ENCODE peak calls at places on chromosomes 7 and 10, in seven cellular contexts. F is activated T-helper 1 cell treated with anti-CD3 and anti-CD28 coated beads, Interleukin-2, amount 50 U/mL, for 16 hours; E is C1 segment of cervical spinal cord; L is posterior cingulate gyrus; U is Calu3; H is stimulated activated naive CD8-positive, alpha-beta T cell treated with anti-CD3 and anti-CD28 coated beads, Interleukin-15, amount 100 ng/mL, for 72 hours; W is stimulated activated CD8-positive, alpha-beta memory T cell treated with anti-CD3 and anti-CD28 coated beads, Interleukin-15, amount 100 ng/mL, for 24 hours. G is an unnamed sample.

GRCh38 chr10:8305871-8306652 is 251.6 kb downstream of the GATA3 start:
- DNase-seq in F (no peak), E (no peak), L (no peak), U (no peak), H (no peak), W (no peak), G (no peak)

GRCh38 chr7:73999664-74000420 is 28.1 kb upstream of the ELN start:
- DNase-seq in F (no peak), E (no peak), L (peak), U (no peak), H (no peak), W (no peak), G (peak)

GRCh38 chr7:117192108-117192507 is 130.8 kb downstream of the WNT2 start:
- DNase-seq in F (no peak), E (no peak), L (no peak), U (no peak), H (no peak), W (no peak), G (no peak)

GRCh38 chr10:71878327-71879034 is 27.4 kb upstream of the PSAP start:
- DNase-seq in F (no peak), E (no peak), L (no peak), U (no peak), H (peak), W (no peak), G (no peak)

GRCh38 chr10:112793197-112793921 is 156.7 kb upstream of the TCF7L2 start:
- DNase-seq in F (no peak), E (no peak), L (no peak), U (no peak), H (no peak), W (no peak), G (no peak)

GRCh38 chr7:133934974-133935330 is 192.2 kb upstream of the LRGUK start:
- DNase-seq in F (no peak), E (no peak), L (no peak), U (no peak), H (no peak), W (no peak), G (no peak)

GRCh38 chr10:73648975-73649829 is 6.6 kb downstream of the SYNPO2L start:
- DNase-seq in F (no peak), E (no peak), L (no peak), U (no peak), H (no peak), W (no peak), G (no peak)

GRCh38 chr7:131769241-131769640 is 212.8 kb upstream of the PODXL start:
- DNase-seq in F (no peak), E (no peak), L (no peak), U (no peak), H (no peak), W (no peak), G (no peak)

GRCh38 chr7:55973747-55974250 is 9.4 kb downstream of the NIPSNAP2 start:
- DNase-seq in F (no peak), E (no peak), L (no peak), U (no peak), H (no peak), W (no peak), G (no peak)

GRCh38 chr7:36764929-36765328 is 40.6 kb upstream of the AOAH start:
- DNase-seq in F (no peak), E (no peak), L (no peak), U (no peak), H (no peak), W (no peak), G (no peak)

GRCh38 chr7:151276651-151277590 is 28.4 kb upstream of the SMARCD3 start:
- DNase-seq in F (peak), E (no peak), L (peak), U (peak), H (peak), W (peak), G (peak)

GRCh38 chr10:93060887-93061593 is 442 bp downstream of the CYP26C1 start:
- DNase-seq in F (no peak), E (no peak), L (peak), U (no peak), H (no peak), W (no peak), G (peak)

GRCh38 chr10:21888959-21889358 is 114.6 kb downstream of the DNAJC1 start:
- DNase-seq in F (no peak), E (no peak), L (no peak), U (no peak), H (no peak), W (no peak), G (no peak)

GRCh38 chr10:100993986-100994708 is 5.5 kb upstream of the LZTS2 start:
- DNase-seq in F (no peak), E (no peak), L (no peak), U (no peak), H (no peak), W (no peak), G (no peak)

GRCh38 chr10:133474027-133474426 is 20.3 kb downstream of the SCART1 start:
- DNase-seq in F (no peak), E (no peak), L (no peak), U (no peak), H (no peak), W (no peak), G (no peak)

GRCh38 chr7:124457841-124458240 is 307.8 kb downstream of the GPR37 start:
- DNase-seq in F (no peak), E (no peak), L (no peak), U (no peak), H (no peak), W (no peak), G (no peak)

GRCh38 chr10:81071087-81071796 is 533.5 kb downstream of the SH2D4B start:
- DNase-seq in F (no peak), E (no peak), L (no peak), U (no peak), H (no peak), W (no peak), G (no peak)

GRCh38 chr7:46059308-46060020 is 138.4 kb upstream of the IGFBP3 start:
- DNase-seq in F (no peak), E (no peak), L (no peak), U (no peak), H (no peak), W (no peak), G (peak)

GRCh38 chr10:91974960-91975359 is 51.4 kb downstream of the BTAF1 start:
- DNase-seq in F (no peak), E (no peak), L (no peak), U (no peak), H (no peak), W (no peak), G (no peak)

GRCh38 chr7:117435475-117436043 is 8.3 kb upstream of the ASZ1 start:
- DNase-seq in F (no peak), E (no peak), L (no peak), U (peak), H (peak), W (no peak), G (peak)

GRCh38 chr7:34057956-34058355 is 152.6 kb downstream of the BMPER start:
- DNase-seq in F (no peak), E (no peak), L (no peak), U (no peak), H (no peak), W (no peak), G (no peak)

GRCh38 chr10:61757001-61757400 is 94.3 kb downstream of the CABCOCO1 start:
- DNase-seq in F (no peak), E (no peak), L (no peak), U (no peak), H (no peak), W (no peak), G (no peak)

GRCh38 chr7:130823060-130823459 is 89.1 kb upstream of the KLF14 start:
- DNase-seq in F (no peak), E (no peak), L (no peak), U (no peak), H (no peak), W (no peak), G (no peak)

GRCh38 chr10:122468923-122469781 is 7.8 kb downstream of the HTRA1 start:
- DNase-seq in F (no peak), E (no peak), L (peak), U (no peak), H (no peak), W (no peak), G (no peak)

GRCh38 chr7:143397710-143398530 is 10.7 kb downstream of the EPHA1 start:
- DNase-seq in F (no peak), E (no peak), L (peak), U (no peak), H (no peak), W (no peak), G (no peak)

GRCh38 chr10:125721035-125721434 is 1.5 kb downstream of the EDRF1 start:
- DNase-seq in F (no peak), E (no peak), L (no peak), U (no peak), H (no peak), W (no peak), G (no peak)

GRCh38 chr7:158979635-158980351 is 123.4 kb downstream of the DYNC2I1 start:
- DNase-seq in F (no peak), E (no peak), L (no peak), U (no peak), H (no peak), W (no peak), G (peak)

GRCh38 chr10:102643346-102644065 is 773 bp upstream of the TRIM8 start:
- DNase-seq in F (no peak), E (peak), L (peak), U (peak), H (peak), W (no peak), G (peak)

GRCh38 chr7:33903770-33904679 is 1.3 kb upstream of the BMPER start:
- DNase-seq in F (no peak), E (no peak), L (peak), U (peak), H (peak), W (no peak), G (no peak)

GRCh38 chr10:30002438-30003266 is 56.7 kb downstream of the JCAD start:
- DNase-seq in F (no peak), E (no peak), L (peak), U (peak), H (peak), W (peak), G (peak)

G was measured in mucosa of gallbladder.